ENCODE peak calls at places on chromosomes 2 and 18, in five cellular contexts. U is PC-9, W is hepatocyte, I is HCT116, N is MM.1S. Z is an unnamed sample. For H3K9me2, the result is how much of the 10 kb centered on the place peaks cover.

GRCh38 chr2:10400568-10400977 is 47.6 kb downstream of the ODC1 start:
- DNase-seq in U (peak), W (no peak), I (no peak), N (no peak), Z (no peak)

GRCh38 chr2:233142355-233142897 is 82.3 kb downstream of the INPP5D start:
- DNase-seq in U (no peak), W (no peak), I (no peak), N (peak), Z (no peak)

GRCh38 chr2:28649481-28650260 is 102.0 kb upstream of the PPP1CB start:
- DNase-seq in U (peak), W (no peak), I (peak), N (no peak), Z (no peak)

GRCh38 chr18:67599277-67599676 is 82.8 kb upstream of the DSEL start:
- DNase-seq in U (no peak), W (no peak), I (no peak), N (no peak), Z (peak)

GRCh38 chr2:210756821-210757220 is 200.4 kb downstream of the CPS1 start:
- DNase-seq in U (no peak), W (no peak), I (no peak), N (no peak), Z (no peak)

GRCh38 chr18:60508108-60508507 is 135.5 kb upstream of the MC4R start:
- DNase-seq in U (no peak), W (no peak), I (no peak), N (no peak), Z (no peak)

GRCh38 chr2:166610180-166610919 is 116.3 kb upstream of the SCN7A start:
- DNase-seq in U (no peak), W (no peak), I (no peak), N (no peak), Z (no peak)

GRCh38 chr2:11123856-11124759 is 31.2 kb upstream of the SLC66A3 start:
- DNase-seq in U (peak), W (peak), I (peak), N (peak), Z (peak)

GRCh38 chr2:132936261-132936660 is 266.3 kb upstream of the LYPD1 start:
- DNase-seq in U (no peak), W (no peak), I (no peak), N (no peak), Z (no peak)

GRCh38 chr2:230418341-230419016 is 2.5 kb downstream of the SP100 start:
- DNase-seq in U (peak), W (no peak), I (no peak), N (no peak), Z (no peak)

GRCh38 chr2:94947097-94948016 is 76.1 kb downstream of the TEKT4 start:
- DNase-seq in U (no peak), W (no peak), I (no peak), N (no peak), Z (no peak)

GRCh38 chr2:168757223-168757622 is 45.2 kb upstream of the NOSTRIN start:
- DNase-seq in U (no peak), W (no peak), I (no peak), N (no peak), Z (no peak)

GRCh38 chr2:187390891-187391290 is 57.2 kb downstream of the CALCRL start:
- DNase-seq in U (peak), W (no peak), I (peak), N (peak), Z (no peak)

GRCh38 chr2:71905205-71905604 is 242.5 kb downstream of the CYP26B1 start:
- DNase-seq in U (no peak), W (no peak), I (no peak), N (no peak), Z (no peak)

GRCh38 chr18:13877133-13877532 is 38.2 kb downstream of the MC2R start:
- DNase-seq in U (no peak), W (no peak), I (no peak), N (no peak), Z (peak)

GRCh38 chr2:219570924-219571310 is 422 bp downstream of the OBSL1 start:
- DNase-seq in U (no peak), W (peak), I (no peak), N (no peak), Z (no peak)

GRCh38 chr18:67199993-67200617 is 316.4 kb downstream of the DSEL start:
- DNase-seq in U (no peak), W (peak), I (peak), N (peak), Z (peak)

GRCh38 chr2:130391872-130392670 is 36.2 kb downstream of the PTPN18 start:
- DNase-seq in U (no peak), W (peak), I (no peak), N (no peak), Z (peak)

GRCh38 chr2:191560594-191560993 is 117.3 kb upstream of the NABP1 start:
- DNase-seq in U (no peak), W (no peak), I (no peak), N (no peak), Z (no peak)

GRCh38 chr2:217222511-217222910 is 362.6 kb upstream of the TNP1 start:
- DNase-seq in U (no peak), W (no peak), I (no peak), N (peak), Z (peak)

GRCh38 chr2:53884883-53885282 is 25.1 kb upstream of the GPR75 start:
- DNase-seq in U (no peak), W (no peak), I (no peak), N (no peak), Z (no peak)

GRCh38 chr2:17136895-17137294 is 381.3 kb downstream of the RAD51AP2 start:
- DNase-seq in U (no peak), W (no peak), I (no peak), N (no peak), Z (no peak)

GRCh38 chr2:110834134-110834827 is 101.9 kb downstream of the ACOXL start:
- DNase-seq in U (no peak), W (no peak), I (no peak), N (no peak), Z (peak)

GRCh38 chr18:74498712-74499629 is 2.8 kb downstream of the CNDP2 start:
- DNase-seq in U (peak), W (no peak), I (no peak), N (peak), Z (peak)

GRCh38 chr2:70123051-70123828 is 36.0 kb downstream of the PCBP1 start:
- DNase-seq in U (peak), W (peak), I (no peak), N (no peak), Z (no peak)

GRCh38 chr2:3618367-3618766 is 23.5 kb downstream of the COLEC11 start:
- DNase-seq in U (no peak), W (no peak), I (no peak), N (no peak), Z (no peak)

GRCh38 chr2:122206101-122206500 is 450.6 kb downstream of the TSN start:
- DNase-seq in U (no peak), W (no peak), I (no peak), N (no peak), Z (no peak)

GRCh38 chr2:122210898-122211605 is 455.6 kb downstream of the TSN start:
- DNase-seq in U (no peak), W (no peak), I (no peak), N (peak), Z (no peak)

GRCh38 chr2:122203523-122203922 is 448.1 kb downstream of the TSN start:
- DNase-seq in U (no peak), W (peak), I (no peak), N (no peak), Z (no peak)

GRCh38 chr2:122209377-122209776 is 453.9 kb downstream of the TSN start:
- DNase-seq in U (no peak), W (no peak), I (no peak), N (no peak), Z (no peak)

GRCh38 chr2:122205637-122206036 is 450.2 kb downstream of the TSN start:
- DNase-seq in U (no peak), W (no peak), I (no peak), N (no peak), Z (no peak)
- H3K9me2 ChIP-seq in U (under half), W (under half), I (under half), N (under half), Z (under half)

GRCh38 chr2:7988440-7988839 is 693.4 kb upstream of the ID2 start:
- DNase-seq in U (no peak), W (no peak), I (no peak), N (no peak), Z (no peak)
- H3K9me2 ChIP-seq in U (under half), W (under half), I (under half), N (under half), Z (under half)

GRCh38 chr2:128640166-128640846 is 321.6 kb upstream of the HS6ST1 start:
- DNase-seq in U (no peak), W (no peak), I (no peak), N (no peak), Z (no peak)

GRCh38 chr2:128640847-128641360 is 322.2 kb upstream of the HS6ST1 start:
- DNase-seq in U (no peak), W (no peak), I (no peak), N (no peak), Z (no peak)

GRCh38 chr2:128638741-128639477 is 320.2 kb upstream of the HS6ST1 start:
- DNase-seq in U (no peak), W (no peak), I (no peak), N (no peak), Z (no peak)

GRCh38 chr2:128641421-128642095 is 322.9 kb upstream of the HS6ST1 start:
- DNase-seq in U (no peak), W (no peak), I (no peak), N (no peak), Z (no peak)

DNA sequence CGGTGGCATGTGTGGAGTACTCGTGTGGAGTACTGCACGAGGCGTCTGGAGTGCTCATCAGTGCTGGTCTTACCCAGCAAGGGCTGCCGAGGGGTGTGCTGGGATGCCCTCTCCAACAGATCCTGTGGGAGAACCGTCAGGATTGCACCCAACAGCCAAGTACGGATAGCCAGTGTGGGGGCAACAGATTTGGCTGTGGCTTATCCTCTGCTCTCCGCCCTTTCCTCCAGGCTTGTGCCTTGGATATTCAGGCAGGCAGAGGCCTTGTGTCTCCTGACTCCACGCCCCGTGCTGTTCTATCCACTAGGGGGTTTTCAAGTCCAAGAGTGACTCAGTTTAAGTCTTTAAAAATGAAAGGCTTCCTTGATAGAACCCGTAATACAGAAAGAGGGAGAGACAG is 321.0 kb upstream of the HS6ST1 start:
- DNase-seq in U (no peak), W (no peak), I (no peak), N (no peak), Z (peak)
- H3K9me2 ChIP-seq in U (under half), W (under half), I (under half), N (under half), Z (under half)

DNA sequence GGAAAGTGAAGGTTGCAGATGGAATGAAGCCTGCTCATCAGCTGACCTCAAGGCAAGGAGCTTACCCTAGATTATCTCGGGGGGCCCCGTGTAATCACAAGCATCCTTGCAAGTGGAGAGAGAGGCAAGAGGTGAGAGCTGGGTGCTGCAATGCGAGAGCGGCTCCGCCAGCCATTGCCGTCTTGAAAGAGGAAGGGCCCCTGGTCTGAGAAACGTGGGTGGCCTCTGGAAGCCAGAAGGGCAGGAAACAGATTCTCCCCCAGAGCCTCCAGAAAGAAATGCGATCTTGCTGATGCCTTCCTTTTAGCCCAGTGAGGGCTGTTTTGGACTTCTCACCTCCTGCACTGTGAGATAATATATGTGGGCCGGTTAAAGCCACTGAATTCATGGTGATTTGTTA is 319.6 kb upstream of the HS6ST1 start:
- DNase-seq in U (no peak), W (no peak), I (no peak), N (no peak), Z (no peak)
- H3K9me2 ChIP-seq in U (under half), W (under half), I (under half), N (under half), Z (under half)

DNA sequence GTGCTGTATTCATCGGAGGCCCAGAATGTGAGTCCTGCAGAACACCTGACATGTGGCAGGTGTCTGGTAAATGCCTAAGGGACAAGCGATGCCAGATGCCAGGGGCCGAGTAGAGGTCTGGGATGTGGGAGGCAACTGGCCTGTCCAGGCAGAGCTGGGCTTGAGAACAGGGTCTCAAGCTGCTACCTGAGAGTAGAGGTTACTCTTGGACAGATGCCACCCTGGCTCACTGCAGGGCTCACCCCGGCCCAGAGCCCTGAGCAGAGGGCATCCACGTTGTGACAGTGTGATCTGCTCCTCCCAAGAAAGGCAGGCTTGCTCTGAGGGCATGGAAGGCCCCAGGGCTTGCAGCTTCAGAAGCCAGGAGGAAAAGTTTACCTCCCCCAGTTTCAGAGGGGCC is 692.0 kb upstream of the ID2 start:
- DNase-seq in U (no peak), W (no peak), I (no peak), N (no peak), Z (no peak)
- H3K9me2 ChIP-seq in U (under half), W (under half), I (under half), N (under half), Z (under half)

DNA sequence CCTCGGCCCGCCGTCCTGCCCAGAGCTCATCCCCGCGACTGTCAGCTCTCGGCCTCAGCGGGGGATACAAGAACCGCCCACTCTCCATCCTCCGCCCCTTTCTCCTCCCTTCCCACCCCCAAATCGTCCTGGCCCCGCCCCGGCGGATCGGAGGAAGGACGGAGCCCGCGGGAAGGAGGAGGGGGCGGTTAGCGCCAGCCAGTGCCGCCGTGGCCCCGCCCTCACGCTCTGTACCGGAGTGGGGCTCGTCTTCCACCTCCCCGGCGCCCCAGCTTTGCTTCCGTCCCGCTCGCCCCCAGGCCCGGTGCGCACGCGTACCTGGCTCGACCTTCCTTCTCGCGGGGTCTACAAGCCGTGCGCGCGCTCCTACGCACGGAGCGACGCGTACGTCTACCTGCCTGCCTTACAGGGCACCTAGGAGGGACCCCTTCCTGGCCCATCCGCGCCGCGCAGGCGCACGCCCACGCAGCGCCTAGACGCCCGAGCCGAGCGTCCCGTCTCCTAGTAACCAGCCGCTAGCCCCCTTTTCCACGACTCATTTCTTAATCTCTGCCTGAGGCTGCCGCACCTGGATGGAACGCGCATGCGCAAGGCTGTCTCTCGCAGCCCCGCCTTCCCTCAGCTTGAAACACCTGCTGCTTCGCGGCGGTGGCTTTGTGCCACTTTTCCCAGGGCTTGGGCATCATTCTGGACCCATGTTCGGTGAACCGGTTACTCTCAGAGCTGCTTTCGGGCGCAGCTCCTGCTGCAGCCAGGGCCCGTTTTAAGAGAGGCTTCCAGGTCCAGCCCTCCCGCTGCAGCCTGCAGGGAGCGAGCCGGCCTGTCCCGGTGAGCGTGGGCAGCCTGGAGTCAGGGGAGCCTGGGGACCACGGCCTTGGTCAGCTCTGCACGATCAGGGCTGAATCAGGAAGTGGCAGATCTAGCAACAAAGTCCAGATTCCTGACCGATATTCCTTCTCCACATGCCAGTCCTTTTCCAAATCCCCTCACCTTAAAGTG is at the start of gene C2orf15:
- DNase-seq in U (peak), W (peak), I (peak), N (peak), Z (peak)
- H3K9me2 ChIP-seq in U (under half), W (under half), I (under half), N (under half), Z (under half)

DNA sequence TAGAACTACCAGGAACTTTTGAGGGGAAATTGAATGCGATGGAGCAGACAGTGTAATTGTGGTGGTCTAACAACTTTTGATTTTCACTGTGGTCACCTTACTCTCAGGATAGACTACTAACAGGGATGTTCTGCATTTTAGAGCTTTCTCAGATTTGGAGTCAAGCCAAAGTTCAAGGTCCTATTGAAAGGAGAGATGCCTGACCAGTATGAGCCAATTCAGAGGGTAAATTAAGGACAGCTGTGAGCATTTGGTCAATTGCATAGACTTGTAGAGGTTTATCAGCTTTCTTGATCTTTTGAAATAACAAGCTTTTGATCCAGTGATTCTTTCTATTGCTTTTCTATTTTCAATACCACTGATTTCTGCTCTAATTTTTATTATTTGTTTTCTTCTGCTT is 1095.7 kb upstream of the CNTNAP5 start:
- DNase-seq in U (no peak), W (no peak), I (no peak), N (no peak), Z (no peak)
- H3K9me2 ChIP-seq in U (under half), W (under half), I (under half), N (under half), Z (under half)

GRCh38 chr2:83003555-83003954 is 1455.5 kb downstream of the SUCLG1 start:
- DNase-seq in U (no peak), W (no peak), I (no peak), N (no peak), Z (no peak)
- H3K9me2 ChIP-seq in U (under half), W (under half), I (under half), N (under half), Z (under half)

GRCh38 chr2:150478206-150478974 is 9.1 kb downstream of the RND3 start:
- DNase-seq in U (peak), W (no peak), I (no peak), N (no peak), Z (no peak)
- H3K9me2 ChIP-seq in U (under half), W (under half), I (under half), N (under half), Z (under half)

Z was measured in Karpas-422.